ENCODE peak calls at places on chromosomes 5 and 9, in eight cellular contexts. One of them, this sample, is unnamed.

GRCh38 chr9:21856301-21857094 is 54.1 kb downstream of the MTAP start:
- DNase-seq in GM23338: no peak
- DNase-seq in HepG2: peak; percentile 33
- DNase-seq in H1: no peak
- DNase-seq in endothelial cell of umbilical vein: peak; percentile 40
- DNase-seq in GM12878: no peak
- DNase-seq in HCT116: no peak
- DNase-seq in K562: no peak
- DNase-seq in this sample: no peak

GRCh38 chr5:17343675-17344074 is 126.2 kb downstream of the BASP1 start:
- DNase-seq in GM23338: no peak
- DNase-seq in HepG2: no peak
- DNase-seq in H1: no peak
- DNase-seq in endothelial cell of umbilical vein: peak; percentile 91
- DNase-seq in GM12878: peak; percentile 57
- DNase-seq in HCT116: peak; percentile 2
- DNase-seq in K562: no peak
- DNase-seq in this sample: no peak

GRCh38 chr9:92974161-92974661 is 26.9 kb downstream of the FGD3 start:
- DNase-seq in GM23338: no peak
- DNase-seq in HepG2: peak; percentile 32
- DNase-seq in H1: no peak
- DNase-seq in endothelial cell of umbilical vein: no peak
- DNase-seq in GM12878: no peak
- DNase-seq in HCT116: no peak
- DNase-seq in K562: no peak
- DNase-seq in this sample: no peak

GRCh38 chr5:102668220-102668930 is 86.7 kb upstream of the PAM start:
- DNase-seq in GM23338: peak; percentile 11
- DNase-seq in HepG2: no peak
- DNase-seq in H1: no peak
- DNase-seq in endothelial cell of umbilical vein: no peak
- DNase-seq in GM12878: no peak
- DNase-seq in HCT116: no peak
- DNase-seq in K562: no peak
- DNase-seq in this sample: no peak

GRCh38 chr5:61280766-61281427 is 51.2 kb upstream of the ZSWIM6 start:
- DNase-seq in GM23338: no peak
- DNase-seq in HepG2: no peak
- DNase-seq in H1: no peak
- DNase-seq in endothelial cell of umbilical vein: peak; percentile 55
- DNase-seq in GM12878: no peak
- DNase-seq in HCT116: no peak
- DNase-seq in K562: no peak
- DNase-seq in this sample: no peak

GRCh38 chr9:109051733-109052132 is 38.4 kb upstream of the CTNNAL1 start:
- DNase-seq in GM23338: no peak
- DNase-seq in HepG2: no peak
- DNase-seq in H1: no peak
- DNase-seq in endothelial cell of umbilical vein: no peak
- DNase-seq in GM12878: no peak
- DNase-seq in HCT116: no peak
- DNase-seq in K562: no peak
- DNase-seq in this sample: no peak

GRCh38 chr9:114035221-114035844 is 42.8 kb downstream of the AMBP start:
- DNase-seq in GM23338: no peak
- DNase-seq in HepG2: no peak
- DNase-seq in H1: no peak
- DNase-seq in endothelial cell of umbilical vein: no peak
- DNase-seq in GM12878: no peak
- DNase-seq in HCT116: no peak
- DNase-seq in K562: no peak
- DNase-seq in this sample: no peak

GRCh38 chr5:123460296-123460729 is 37.1 kb upstream of the CEP120 start:
- DNase-seq in GM23338: peak; percentile 50
- DNase-seq in HepG2: no peak
- DNase-seq in H1: no peak
- DNase-seq in endothelial cell of umbilical vein: peak; percentile 94
- DNase-seq in GM12878: no peak
- DNase-seq in HCT116: peak; percentile 47
- DNase-seq in K562: peak; percentile 20
- DNase-seq in this sample: no peak

GRCh38 chr9:132875159-132875558 is 2.9 kb downstream of the AK8 start:
- DNase-seq in GM23338: no peak
- DNase-seq in HepG2: no peak
- DNase-seq in H1: no peak
- DNase-seq in endothelial cell of umbilical vein: no peak
- DNase-seq in GM12878: no peak
- DNase-seq in HCT116: no peak
- DNase-seq in K562: no peak
- DNase-seq in this sample: no peak

GRCh38 chr5:60993875-60994571 is 49.0 kb downstream of the NDUFAF2 start:
- DNase-seq in GM23338: no peak
- DNase-seq in HepG2: no peak
- DNase-seq in H1: no peak
- DNase-seq in endothelial cell of umbilical vein: no peak
- DNase-seq in GM12878: no peak
- DNase-seq in HCT116: no peak
- DNase-seq in K562: no peak
- DNase-seq in this sample: no peak

GRCh38 chr9:70013598-70014196 is 30.0 kb upstream of the MAMDC2 start:
- DNase-seq in GM23338: peak; percentile 8
- DNase-seq in HepG2: no peak
- DNase-seq in H1: no peak
- DNase-seq in endothelial cell of umbilical vein: peak; percentile 12
- DNase-seq in GM12878: no peak
- DNase-seq in HCT116: no peak
- DNase-seq in K562: no peak
- DNase-seq in this sample: no peak

GRCh38 chr9:38687389-38687842 is 32.5 kb downstream of the FAM240B start:
- DNase-seq in GM23338: peak; percentile 46
- DNase-seq in HepG2: peak; percentile 14
- DNase-seq in H1: no peak
- DNase-seq in endothelial cell of umbilical vein: no peak
- DNase-seq in GM12878: no peak
- DNase-seq in HCT116: peak; percentile 42
- DNase-seq in K562: peak; percentile 50
- DNase-seq in this sample: no peak

GRCh38 chr5:103744159-103744558 is 181.6 kb upstream of the NUDT12 start:
- DNase-seq in GM23338: no peak
- DNase-seq in HepG2: no peak
- DNase-seq in H1: no peak
- DNase-seq in endothelial cell of umbilical vein: peak; percentile 29
- DNase-seq in GM12878: no peak
- DNase-seq in HCT116: no peak
- DNase-seq in K562: no peak
- DNase-seq in this sample: no peak

GRCh38 chr5:170721681-170722080 is 61.8 kb upstream of the GABRP start:
- DNase-seq in GM23338: no peak
- DNase-seq in HepG2: no peak
- DNase-seq in H1: no peak
- DNase-seq in endothelial cell of umbilical vein: no peak
- DNase-seq in GM12878: no peak
- DNase-seq in HCT116: no peak
- DNase-seq in K562: no peak
- DNase-seq in this sample: no peak

GRCh38 chr5:96196890-96197289 is 235.2 kb upstream of the ELL2 start:
- DNase-seq in GM23338: no peak
- DNase-seq in HepG2: no peak
- DNase-seq in H1: no peak
- DNase-seq in endothelial cell of umbilical vein: no peak
- DNase-seq in GM12878: no peak
- DNase-seq in HCT116: no peak
- DNase-seq in K562: no peak
- DNase-seq in this sample: no peak

GRCh38 chr9:127503947-127504886 is 52.9 kb downstream of the LRSAM1 start:
- DNase-seq in GM23338: peak; percentile 93
- DNase-seq in HepG2: peak; percentile 70
- DNase-seq in H1: peak; percentile 88
- DNase-seq in endothelial cell of umbilical vein: peak; percentile 75
- DNase-seq in GM12878: no peak
- DNase-seq in HCT116: peak; percentile 62
- DNase-seq in K562: peak; percentile 78
- DNase-seq in this sample: peak; percentile 12

GRCh38 chr9:37005517-37006140 is 28.4 kb downstream of the PAX5 start:
- DNase-seq in GM23338: no peak
- DNase-seq in HepG2: no peak
- DNase-seq in H1: no peak
- DNase-seq in endothelial cell of umbilical vein: no peak
- DNase-seq in GM12878: no peak
- DNase-seq in HCT116: no peak
- DNase-seq in K562: no peak
- DNase-seq in this sample: no peak

GRCh38 chr5:72324186-72324825 is 4.1 kb downstream of the PTCD2 start:
- DNase-seq in GM23338: no peak
- DNase-seq in HepG2: no peak
- DNase-seq in H1: no peak
- DNase-seq in endothelial cell of umbilical vein: no peak
- DNase-seq in GM12878: no peak
- DNase-seq in HCT116: no peak
- DNase-seq in K562: no peak
- DNase-seq in this sample: no peak

GRCh38 chr9:87336407-87336806 is 161.3 kb upstream of the DAPK1 start:
- DNase-seq in GM23338: peak; percentile 16
- DNase-seq in HepG2: peak; percentile 46
- DNase-seq in H1: no peak
- DNase-seq in endothelial cell of umbilical vein: no peak
- DNase-seq in GM12878: no peak
- DNase-seq in HCT116: no peak
- DNase-seq in K562: peak; percentile 32
- DNase-seq in this sample: no peak

GRCh38 chr9:82410306-82410705 is 421.7 kb downstream of the SPATA31D1 start:
- DNase-seq in GM23338: no peak
- DNase-seq in HepG2: no peak
- DNase-seq in H1: no peak
- DNase-seq in endothelial cell of umbilical vein: no peak
- DNase-seq in GM12878: peak; percentile 19
- DNase-seq in HCT116: no peak
- DNase-seq in K562: no peak
- DNase-seq in this sample: no peak

GRCh38 chr9:77909306-77909705 is 122.3 kb downstream of the GNAQ start:
- DNase-seq in GM23338: no peak
- DNase-seq in HepG2: no peak
- DNase-seq in H1: no peak
- DNase-seq in endothelial cell of umbilical vein: no peak
- DNase-seq in GM12878: no peak
- DNase-seq in HCT116: no peak
- DNase-seq in K562: no peak
- DNase-seq in this sample: no peak

GRCh38 chr9:131584858-131585257 is 39.5 kb downstream of the PRRT1B start:
- DNase-seq in GM23338: no peak
- DNase-seq in HepG2: no peak
- DNase-seq in H1: no peak
- DNase-seq in endothelial cell of umbilical vein: no peak
- DNase-seq in GM12878: no peak
- DNase-seq in HCT116: no peak
- DNase-seq in K562: no peak
- DNase-seq in this sample: no peak
- H3K27ac ChIP-seq in GM23338: no peak overlapping the region
- H3K27ac ChIP-seq in HepG2: no peak overlapping the region
- H3K27ac ChIP-seq in H1: no peak overlapping the region
- H3K27ac ChIP-seq in endothelial cell of umbilical vein: no peak overlapping the region
- H3K27ac ChIP-seq in GM12878: no peak overlapping the region
- H3K27ac ChIP-seq in HCT116: no peak overlapping the region
- H3K27ac ChIP-seq in K562: no peak overlapping the region
- H3K27ac ChIP-seq in this sample: no peak overlapping the region

DNA sequence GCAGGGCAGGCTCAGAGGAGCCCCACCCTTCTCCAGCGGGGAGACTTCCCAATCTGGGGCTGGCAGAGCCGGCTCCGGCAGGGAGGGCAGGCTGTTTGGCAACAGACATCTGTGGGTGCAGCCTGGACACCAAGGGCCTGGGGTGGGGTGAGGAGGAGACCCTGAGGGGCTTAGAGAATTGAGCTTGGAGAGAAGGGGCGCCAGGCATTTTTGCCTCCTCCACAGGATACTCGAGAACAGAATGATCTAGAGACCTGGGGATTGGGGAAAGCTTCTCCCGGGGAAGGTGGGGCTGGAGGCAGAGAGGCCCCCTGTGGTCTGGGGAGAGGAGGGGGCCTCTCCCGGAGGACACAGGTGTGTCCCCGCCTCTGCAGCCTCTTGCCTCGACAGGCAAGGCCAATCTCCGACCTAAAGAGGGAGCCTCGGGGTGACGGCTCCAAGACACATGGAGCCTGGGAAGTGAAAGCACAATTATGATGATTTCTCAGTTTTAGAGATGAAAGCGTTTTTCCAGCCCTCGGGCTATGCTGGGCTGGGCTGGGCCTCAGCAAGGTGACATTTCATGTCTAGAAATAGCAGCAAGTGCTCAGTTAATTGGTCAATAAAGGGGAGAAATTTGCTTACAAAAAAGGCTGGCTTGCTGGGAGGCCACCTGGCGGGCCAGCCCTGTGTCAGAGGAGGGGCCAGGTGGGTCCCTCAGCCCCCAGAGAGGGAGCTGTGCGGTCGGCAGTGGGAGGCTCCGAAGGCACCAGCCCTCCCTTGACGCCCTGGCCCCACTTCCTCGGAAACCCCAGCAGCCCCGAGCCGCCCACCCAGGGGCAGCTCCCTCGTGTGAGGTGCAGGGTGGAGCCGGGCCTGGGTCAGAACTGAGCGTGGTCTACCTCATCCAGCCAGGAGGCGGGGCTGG is 8.2 kb downstream of the LHX3 start:
- DNase-seq in GM23338: peak; percentile 59
- DNase-seq in HepG2: no peak
- DNase-seq in H1: no peak
- DNase-seq in endothelial cell of umbilical vein: no peak
- DNase-seq in GM12878: no peak
- DNase-seq in HCT116: no peak
- DNase-seq in K562: no peak
- DNase-seq in this sample: no peak
- TF ChIP-seq EZH2 in GM23338: peak; percentile 69
- TF ChIP-seq EZH2 in HepG2: no peak
- TF ChIP-seq EZH2 in H1: peak; percentile 35
- TF ChIP-seq EZH2 in endothelial cell of umbilical vein: peak; percentile 79
- TF ChIP-seq EZH2 in GM12878: no peak
- TF ChIP-seq EZH2 in HCT116: no peak
- TF ChIP-seq EZH2 in K562: no peak
- TF ChIP-seq EZH2 in this sample: no peak

DNA sequence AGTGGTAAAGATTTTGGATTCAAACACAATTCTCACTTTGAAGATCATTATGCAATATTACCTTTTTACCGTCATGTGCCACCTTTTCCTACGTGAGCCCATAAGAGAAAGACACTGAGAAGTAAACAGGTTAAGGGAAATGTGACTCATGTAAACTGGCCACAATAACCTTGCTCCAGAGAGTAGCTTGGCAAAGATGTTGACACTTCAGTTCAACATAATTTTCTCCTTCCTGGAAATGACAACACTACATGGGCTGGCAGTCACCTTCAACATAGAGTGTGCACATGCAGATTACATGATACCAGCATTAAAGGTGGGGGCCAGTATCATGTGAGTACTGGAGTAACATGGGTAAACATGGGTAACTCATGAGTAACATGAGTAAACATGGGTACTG is 141.9 kb downstream of the CDK5RAP2 start:
- DNase-seq in GM23338: no peak
- DNase-seq in HepG2: no peak
- DNase-seq in H1: no peak
- DNase-seq in endothelial cell of umbilical vein: peak; percentile 70
- DNase-seq in GM12878: no peak
- DNase-seq in HCT116: no peak
- DNase-seq in K562: no peak
- DNase-seq in this sample: no peak
- TF ChIP-seq POLR2AphosphoS5 in GM23338: no peak
- TF ChIP-seq POLR2AphosphoS5 in HepG2: no peak
- TF ChIP-seq POLR2AphosphoS5 in H1: no peak
- TF ChIP-seq POLR2AphosphoS5 in endothelial cell of umbilical vein: no peak
- TF ChIP-seq POLR2AphosphoS5 in GM12878: no peak
- TF ChIP-seq POLR2AphosphoS5 in HCT116: no peak
- TF ChIP-seq POLR2AphosphoS5 in K562: no peak
- TF ChIP-seq POLR2AphosphoS5 in this sample: no peak

GRCh38 chr5:179733764-179734126 is 1.1 kb downstream of the MAML1 start:
- DNase-seq in GM23338: no peak
- DNase-seq in HepG2: no peak
- DNase-seq in H1: no peak
- DNase-seq in endothelial cell of umbilical vein: no peak
- DNase-seq in GM12878: no peak
- DNase-seq in HCT116: no peak
- DNase-seq in K562: no peak
- DNase-seq in this sample: no peak
- H3K27ac ChIP-seq in GM23338: peak overlapping the region; percentile 90
- H3K27ac ChIP-seq in HepG2: peak overlapping the region; percentile 88
- H3K27ac ChIP-seq in H1: peak overlapping the region; percentile 85
- H3K27ac ChIP-seq in endothelial cell of umbilical vein: peak overlapping the region; percentile 70
- H3K27ac ChIP-seq in GM12878: peak overlapping the region; percentile 68
- H3K27ac ChIP-seq in HCT116: peak overlapping the region; percentile 93
- H3K27ac ChIP-seq in K562: peak overlapping the region; percentile 86
- H3K27ac ChIP-seq in this sample: peak overlapping the region; percentile 51